ENCODE peak calls at places on chromosomes 11 and 22, in seven cellular contexts. H is HCT116, Y is HepG2, Z is K562, W is GM12878, R is GM23338, V is SK-N-SH. A is an unnamed sample.

GRCh38 chr11:88131764-88132470 is 43.3 kb downstream of the RAB38 start:
- DNase-seq in R (no peak), V (no peak), W (no peak), Z (no peak), Y (no peak), H (no peak), A (no peak)

GRCh38 chr11:79312591-79313267 is 128.1 kb downstream of the TENM4 start:
- DNase-seq in Y (no peak), H (no peak), R (no peak), V (no peak), W (no peak), Z (no peak), A (no peak)

GRCh38 chr11:33801821-33802413 is 27.6 kb upstream of the FBXO3 start:
- DNase-seq in W (peak; percentile 5), H (peak; percentile 0), Z (no peak), V (peak; percentile 42), R (peak; percentile 55), Y (no peak), A (no peak)

GRCh38 chr11:92528051-92528450 is 303.4 kb downstream of the FAT3 start:
- DNase-seq in W (no peak), Z (no peak), R (no peak), Y (no peak), H (no peak), V (no peak), A (no peak)

GRCh38 chr22:19527861-19528417 is 3.7 kb upstream of the CLDN5 start:
- DNase-seq in H (no peak), Y (no peak), R (no peak), Z (peak; percentile 45), W (no peak), V (no peak), A (no peak)

GRCh38 chr11:61510980-61511373 is 2.4 kb downstream of the LRRC10B start:
- DNase-seq in W (no peak), Y (no peak), V (no peak), R (no peak), H (no peak), Z (no peak), A (no peak)

GRCh38 chr11:59053387-59053786 is 32.7 kb upstream of the GLYATL1B start:
- DNase-seq in R (peak; percentile 80), H (peak; percentile 40), V (peak; percentile 21), Z (peak; percentile 40), W (no peak), Y (peak; percentile 37), A (peak; percentile 10)

GRCh38 chr11:69497221-69497787 is 15.8 kb downstream of the LINC01488 start:
- DNase-seq in V (no peak), R (peak; percentile 49), Z (no peak), Y (peak; percentile 97), W (no peak), H (peak; percentile 56), A (peak; percentile 8)

GRCh38 chr22:32517921-32518320 is 43.3 kb downstream of the FBXO7 start:
- DNase-seq in R (no peak), Z (no peak), H (no peak), W (no peak), V (no peak), Y (no peak), A (no peak)

GRCh38 chr11:1387521-1387920 is 2.2 kb upstream of the BRSK2 start:
- DNase-seq in H (no peak), R (no peak), Z (no peak), V (no peak), Y (no peak), W (no peak), A (no peak)

GRCh38 chr11:118171274-118172062 is 5.0 kb downstream of the SCN2B start:
- DNase-seq in V (peak; percentile 93), H (no peak), W (no peak), R (peak; percentile 94), Y (peak; percentile 56), Z (peak; percentile 87), A (peak; percentile 30)

GRCh38 chr11:2796091-2796490 is 89.5 kb downstream of the CDKN1C start:
- DNase-seq in Z (no peak), R (no peak), V (no peak), Y (no peak), H (no peak), W (no peak), A (no peak)

GRCh38 chr22:19694696-19695095 is 19.6 kb upstream of the SEPTIN5 start:
- DNase-seq in Z (no peak), H (no peak), V (no peak), Y (no peak), W (no peak), R (no peak), A (no peak)

GRCh38 chr11:100925935-100926334 is 203.7 kb downstream of the PGR start:
- DNase-seq in Y (no peak), V (no peak), R (no peak), H (peak; percentile 57), Z (no peak), W (peak; percentile 61), A (no peak)

GRCh38 chr11:118536726-118537125 is 5.7 kb downstream of the TMEM25 start:
- DNase-seq in Z (no peak), W (no peak), H (no peak), V (no peak), Y (peak; percentile 32), R (no peak), A (no peak)

GRCh38 chr11:79040348-79040747 is 400.5 kb downstream of the TENM4 start:
- DNase-seq in Z (no peak), W (no peak), R (no peak), Y (no peak), H (no peak), V (no peak), A (no peak)

GRCh38 chr22:31106001-31106571 is 1.3 kb downstream of the SELENOM start:
- DNase-seq in Z (no peak), R (no peak), V (no peak), Y (no peak), W (no peak), H (no peak), A (no peak)

GRCh38 chr11:118768715-118769114 is 22.2 kb downstream of the DDX6 start:
- DNase-seq in Y (peak; percentile 12), W (no peak), V (no peak), H (no peak), R (no peak), Z (no peak), A (no peak)

GRCh38 chr11:129390303-129390816 is 14.7 kb downstream of the BARX2 start:
- DNase-seq in R (no peak), Z (no peak), H (no peak), W (no peak), Y (no peak), V (no peak), A (no peak)

GRCh38 chr11:125348704-125349635 is 147.1 kb downstream of the FEZ1 start:
- DNase-seq in V (peak; percentile 87), W (no peak), H (no peak), Z (peak; percentile 78), R (peak; percentile 85), Y (peak; percentile 23), A (peak; percentile 25)

GRCh38 chr11:56883590-56883989 is 105.1 kb upstream of the OR5AK2 start:
- DNase-seq in Y (no peak), Z (no peak), W (no peak), H (no peak), R (no peak), V (no peak), A (no peak)

GRCh38 chr22:22935546-22936157 is 48.0 kb downstream of the IGLL5 start:
- DNase-seq in H (no peak), R (peak; percentile 24), V (no peak), W (peak; percentile 99), Z (peak; percentile 58), Y (no peak), A (no peak)

GRCh38 chr11:79397252-79397651 is 43.6 kb downstream of the TENM4 start:
- DNase-seq in R (no peak), W (no peak), V (no peak), H (no peak), Z (no peak), Y (no peak), A (no peak)

GRCh38 chr22:49160261-49161001 is 667.2 kb downstream of the BRD1 start:
- DNase-seq in Z (no peak), R (no peak), Y (no peak), W (no peak), V (no peak), H (no peak), A (no peak)

GRCh38 chr11:2928605-2929510 is at the start of gene PHLDA2:
- DNase-seq in W (no peak), R (peak; percentile 69), H (peak; percentile 41), V (peak; percentile 74), Y (no peak), Z (peak; percentile 73), A (no peak)

DNA sequence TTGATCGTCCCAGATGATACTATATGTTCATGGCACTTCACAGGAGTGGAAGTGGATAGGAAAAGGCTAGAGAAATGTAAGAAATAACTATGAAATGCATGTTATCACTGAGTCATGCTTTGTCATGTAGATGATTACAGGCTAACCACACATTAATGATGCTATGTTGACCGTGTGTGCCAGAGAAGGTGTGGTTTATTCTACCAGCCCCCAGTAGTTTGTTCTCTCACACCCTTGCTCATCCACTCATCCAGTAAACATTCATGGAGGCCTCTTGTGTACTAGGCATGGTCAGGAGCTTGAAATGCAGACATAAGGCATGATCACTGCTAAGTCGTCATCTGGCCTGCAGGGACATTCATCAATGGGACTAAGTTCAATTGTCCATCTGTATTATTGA is 153.0 kb upstream of the PITPNB start:
- DNase-seq in W (no peak), Z (no peak), V (no peak), R (no peak), Y (no peak), H (no peak), A (no peak)
- TF ChIP-seq REST in W (no peak), Z (no peak), V (no peak), R (no peak), Y (no peak), H (no peak), A (no peak)

DNA sequence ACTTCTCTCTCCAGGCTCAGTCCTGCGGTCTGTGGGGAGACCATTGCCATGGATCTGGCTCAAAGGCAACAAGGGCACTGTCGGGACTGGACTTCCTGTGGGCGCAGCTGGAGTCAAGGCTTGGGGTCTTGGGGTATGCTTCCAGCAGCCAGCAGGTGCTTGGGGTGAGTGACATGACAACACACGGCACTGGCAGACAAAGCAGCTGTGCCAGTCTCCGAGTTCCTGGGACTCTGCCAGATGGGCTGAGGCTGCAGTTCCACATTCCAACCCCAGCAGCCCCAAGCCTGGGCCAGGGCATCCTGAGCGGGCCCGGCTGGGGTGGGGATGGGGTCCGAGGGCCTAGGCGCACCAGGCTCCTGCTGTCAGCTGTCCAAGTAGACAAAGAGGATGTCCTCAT is 12.3 kb downstream of the GUCD1 start:
- DNase-seq in V (no peak), W (no peak), R (no peak), Y (no peak), H (no peak), Z (no peak), A (no peak)
- H3K36me3 ChIP-seq in V (peaks cover 55% of the 10 kb centered on the region), W (peaks cover 48% of the 10 kb centered on the region), R (no peaks in the 10 kb centered on the region), Y (peaks cover 50% of the 10 kb centered on the region), H (no peaks in the 10 kb centered on the region), Z (peaks cover 63% of the 10 kb centered on the region), A (no peaks in the 10 kb centered on the region)

GRCh38 chr11:72609045-72609444 is 65.2 kb downstream of the PDE2A start:
- DNase-seq in V (no peak), R (peak; percentile 53), Y (no peak), W (no peak), H (no peak), Z (peak; percentile 59), A (no peak)
- TF ChIP-seq REST in V (no peak), R (no peak), Y (no peak), W (no peak), H (no peak), Z (no peak), A (no peak)

GRCh38 chr22:42582987-42583386 is 29.2 kb downstream of the SERHL2 start:
- DNase-seq in Z (no peak), H (no peak), Y (no peak), V (no peak), W (no peak), R (no peak), A (no peak)

GRCh38 chr22:42581762-42582716 is 28.3 kb downstream of the SERHL2 start:
- DNase-seq in R (peak; percentile 85), Z (peak; percentile 70), V (peak; percentile 87), W (peak; percentile 12), Y (peak; percentile 41), H (peak; percentile 21), A (peak; percentile 7)

GRCh38 chr22:42577623-42578240 is 24.0 kb downstream of the SERHL2 start:
- DNase-seq in Z (no peak), R (no peak), Y (no peak), W (no peak), H (no peak), V (no peak), A (no peak)
- H3K36me3 ChIP-seq in Z (peaks cover 49% of the 10 kb centered on the region), R (peaks cover 5% of the 10 kb centered on the region), Y (peaks cover 10% of the 10 kb centered on the region), W (peaks cover 8% of the 10 kb centered on the region), H (peaks cover 23% of the 10 kb centered on the region), V (peaks cover 8% of the 10 kb centered on the region), A (no peaks in the 10 kb centered on the region)

A was measured in Panc1.